ENCODE peak calls at places on chromosomes 6 and 20, in five cellular contexts. O is Caki2, Z is NCI-H2081, G is hepatocyte, U is dermis blood vessel endothelial cell. J is an unnamed sample.

GRCh38 chr20:59765599-59766177 is 161.3 kb downstream of the PHACTR3 start:
- DNase-seq in Z (no peak), U (no peak), O (peak), G (peak), J (peak)

GRCh38 chr6:40599580-40599979 is 12.4 kb upstream of the LRFN2 start:
- DNase-seq in G (peak), U (peak), O (no peak), Z (no peak), J (peak)

GRCh38 chr20:13341737-13342393 is 120.8 kb downstream of the ISM1 start:
- DNase-seq in O (no peak), Z (no peak), G (no peak), U (no peak), J (no peak)

GRCh38 chr6:329888-330691 is 37.8 kb downstream of the DUSP22 start:
- DNase-seq in O (no peak), U (no peak), Z (no peak), G (peak), J (no peak)

GRCh38 chr6:111503660-111504059 is 20.6 kb upstream of the REV3L start:
- DNase-seq in O (no peak), G (no peak), Z (no peak), U (no peak), J (no peak)

GRCh38 chr6:40874495-40874894 is 164.5 kb downstream of the UNC5CL start:
- DNase-seq in O (no peak), U (no peak), G (no peak), Z (no peak), J (no peak)

GRCh38 chr20:9839626-9840025 is 750 bp upstream of the PAK5 start:
- DNase-seq in O (no peak), U (no peak), G (no peak), Z (no peak), J (no peak)

GRCh38 chr6:30915591-30915946 is 1.5 kb downstream of the VARS2 start:
- DNase-seq in Z (peak), U (peak), O (peak), G (peak), J (peak)

GRCh38 chr20:63573739-63574131 is 304 bp downstream of the HELZ2 start:
- DNase-seq in G (no peak), U (no peak), Z (no peak), O (no peak), J (no peak)

GRCh38 chr6:130035211-130035610 is 16.8 kb downstream of the L3MBTL3 start:
- DNase-seq in O (no peak), G (no peak), Z (no peak), U (no peak), J (no peak)

GRCh38 chr6:30752164-30752927 is 8.0 kb upstream of the IER3 start:
- DNase-seq in Z (no peak), G (peak), O (peak), U (peak), J (no peak)

GRCh38 chr6:143689852-143690251 is 12.1 kb downstream of the PHACTR2 start:
- DNase-seq in U (no peak), G (no peak), O (no peak), Z (no peak), J (no peak)

GRCh38 chr20:45288860-45289259 is 17.8 kb upstream of the RBPJL start:
- DNase-seq in G (no peak), O (no peak), U (no peak), Z (no peak), J (no peak)

GRCh38 chr6:108635505-108636226 is 74.9 kb downstream of the FOXO3 start:
- DNase-seq in U (no peak), O (no peak), Z (no peak), G (no peak), J (peak)

GRCh38 chr6:153729189-153729588 is 309.9 kb upstream of the OPRM1 start:
- DNase-seq in G (no peak), U (no peak), Z (no peak), O (no peak), J (peak)

GRCh38 chr6:55445648-55446204 is 118.5 kb downstream of the GFRAL start:
- DNase-seq in U (peak), G (peak), Z (peak), O (peak), J (no peak)

GRCh38 chr6:31771992-31772358 is 5.2 kb downstream of the VWA7 start:
- DNase-seq in O (no peak), U (no peak), Z (no peak), G (no peak), J (no peak)

GRCh38 chr6:72464791-72465691 is 156.8 kb upstream of the KCNQ5 start:
- DNase-seq in Z (no peak), O (peak), U (no peak), G (peak), J (no peak)

GRCh38 chr6:105029581-105029980 is 72.7 kb downstream of the LIN28B start:
- DNase-seq in U (no peak), O (no peak), Z (no peak), G (no peak), J (no peak)

GRCh38 chr6:12363651-12364381 is 73.7 kb downstream of the EDN1 start:
- DNase-seq in O (peak), U (no peak), Z (no peak), G (peak), J (peak)

GRCh38 chr6:113927001-113927400 is 43.9 kb downstream of the HDAC2 start:
- DNase-seq in U (peak), Z (no peak), G (no peak), O (no peak), J (no peak)

GRCh38 chr6:90288404-90288803 is 8.2 kb downstream of the BACH2 start:
- DNase-seq in G (peak), Z (no peak), O (no peak), U (no peak), J (no peak)

J was measured in small intestine.